ENCODE peak calls at places on chromosomes 2 and 18, in six cellular contexts. O is neuronal stem cell, I is H9, H is IMR-90, T is mesenchymal stem cell, B is trophoblast cell. Z is an unnamed sample.

GRCh38 chr2:15708865-15709820 is 117.5 kb downstream of the DDX1 start:
- DNase-seq in O (no peak), I (no peak), T (no peak), H (no peak), B (no peak), Z (no peak)

GRCh38 chr2:99572380-99572779 is 82.6 kb upstream of the REV1 start:
- DNase-seq in O (no peak), B (peak), H (no peak), T (no peak), I (no peak), Z (no peak)

GRCh38 chr2:175743020-175743419 is 259.0 kb downstream of the LNPK start:
- DNase-seq in T (no peak), I (no peak), B (no peak), O (no peak), H (no peak), Z (no peak)

GRCh38 chr2:23599006-23599405 is 214.0 kb downstream of the KLHL29 start:
- DNase-seq in O (no peak), I (no peak), B (peak), H (no peak), T (no peak), Z (no peak)

GRCh38 chr18:75218064-75218463 is 7.5 kb downstream of the TSHZ1 start:
- DNase-seq in I (no peak), T (no peak), H (no peak), B (no peak), O (no peak), Z (no peak)

GRCh38 chr18:48946329-48946835 is 4.4 kb downstream of the SMAD7 start:
- DNase-seq in B (no peak), I (no peak), H (peak), O (no peak), T (peak), Z (no peak)

GRCh38 chr2:26784570-26785234 is 1.2 kb upstream of the CENPA start:
- DNase-seq in B (peak), H (no peak), T (peak), I (no peak), O (no peak), Z (no peak)

GRCh38 chr2:216678813-216679657 is 16.3 kb downstream of the IGFBP5 start:
- DNase-seq in I (no peak), O (no peak), T (no peak), H (no peak), B (no peak), Z (no peak)

GRCh38 chr2:237927135-237927534 is 39.7 kb upstream of the UBE2F start:
- DNase-seq in T (no peak), O (no peak), I (no peak), H (no peak), B (no peak), Z (no peak)

GRCh38 chr2:70835643-70836042 is at the start of gene CD207:
- DNase-seq in B (no peak), H (no peak), O (no peak), T (no peak), I (no peak), Z (no peak)

GRCh38 chr2:9308186-9308955 is 101.8 kb downstream of the ASAP2 start:
- DNase-seq in T (no peak), H (peak), B (no peak), I (no peak), O (no peak), Z (no peak)

GRCh38 chr18:10950876-10951630 is 198.3 kb downstream of the PIEZO2 start:
- DNase-seq in O (no peak), T (no peak), H (no peak), I (no peak), B (no peak), Z (no peak)

GRCh38 chr2:151176661-151177060 is 85.0 kb downstream of the RBM43 start:
- DNase-seq in T (no peak), H (no peak), B (no peak), I (peak), O (no peak), Z (no peak)

GRCh38 chr2:30756051-30756719 is 51.1 kb downstream of the CAPN13 start:
- DNase-seq in O (no peak), T (peak), B (peak), H (no peak), I (no peak), Z (no peak)

GRCh38 chr2:149826471-149827125 is 239.0 kb upstream of the MMADHC start:
- DNase-seq in H (peak), T (peak), O (no peak), I (no peak), B (no peak), Z (no peak)

DNA sequence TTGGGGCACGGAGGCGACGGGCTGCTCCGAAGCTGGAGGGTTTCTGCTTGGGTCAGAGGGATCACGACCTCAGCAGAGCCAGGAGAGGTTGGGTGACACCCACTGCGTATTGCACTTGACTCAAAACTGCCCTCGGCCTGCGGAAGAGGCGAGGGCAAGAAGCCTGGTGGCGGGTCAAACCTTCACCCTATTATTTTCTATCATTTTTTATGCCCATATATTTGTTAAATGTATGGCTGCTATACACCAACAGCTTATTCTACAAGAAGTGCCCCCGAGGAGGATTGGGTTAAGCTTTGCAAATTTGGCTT is 12.6 kb upstream of the SATB2 start:
- DNase-seq in B (no peak), O (no peak), T (no peak), H (no peak), I (no peak), Z (no peak)
- H4K91ac ChIP-seq in B (no peak), O (no peak), T (no peak), H (no peak), I (no peak), Z (no peak)

DNA sequence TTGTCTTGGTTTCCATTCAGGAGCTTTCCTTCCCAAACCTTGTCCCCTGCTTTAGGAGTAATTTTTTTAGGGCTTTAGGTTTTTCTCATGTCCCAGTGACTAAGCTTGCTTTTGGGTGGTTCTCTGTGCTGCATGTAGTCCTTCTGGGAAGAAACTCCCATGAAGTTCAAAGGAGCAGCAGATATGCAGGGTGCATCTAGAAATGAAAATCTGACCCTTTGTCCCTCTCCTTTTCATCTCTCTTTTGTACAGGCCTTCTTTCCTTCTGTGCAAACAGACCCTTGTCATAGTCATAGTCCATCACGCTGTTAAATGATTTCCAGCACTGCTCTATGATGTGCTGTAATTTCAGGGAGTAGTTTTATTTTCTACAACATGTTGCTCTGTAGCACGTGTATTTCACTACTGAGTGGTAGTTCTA is 20.4 kb downstream of the FMNL2 start:
- DNase-seq in I (no peak), B (no peak), H (no peak), T (no peak), O (no peak), Z (no peak)
- H4K91ac ChIP-seq in I (no peak), B (no peak), H (no peak), T (no peak), O (no peak), Z (no peak)

GRCh38 chr2:24659862-24660261 is 133.3 kb downstream of the PTRHD1 start:
- DNase-seq in T (no peak), O (no peak), H (no peak), I (no peak), B (no peak), Z (no peak)
- H4K91ac ChIP-seq in T (no peak), O (no peak), H (no peak), I (no peak), B (no peak), Z (no peak)

GRCh38 chr2:209609531-209609930 is 162.1 kb upstream of the UNC80 start:
- DNase-seq in B (no peak), O (no peak), H (no peak), I (no peak), T (no peak), Z (no peak)

GRCh38 chr2:209613941-209614340 is 157.7 kb upstream of the UNC80 start:
- DNase-seq in I (no peak), O (peak), H (no peak), B (no peak), T (no peak), Z (no peak)

GRCh38 chr2:209614630-209615369 is 156.8 kb upstream of the UNC80 start:
- DNase-seq in I (peak), B (no peak), T (no peak), H (no peak), O (peak), Z (no peak)

GRCh38 chr2:209610631-209611030 is 161.0 kb upstream of the UNC80 start:
- DNase-seq in I (no peak), B (no peak), O (no peak), T (no peak), H (no peak), Z (no peak)
- H4K91ac ChIP-seq in I (no peak), B (no peak), O (no peak), T (no peak), H (no peak), Z (no peak)

DNA sequence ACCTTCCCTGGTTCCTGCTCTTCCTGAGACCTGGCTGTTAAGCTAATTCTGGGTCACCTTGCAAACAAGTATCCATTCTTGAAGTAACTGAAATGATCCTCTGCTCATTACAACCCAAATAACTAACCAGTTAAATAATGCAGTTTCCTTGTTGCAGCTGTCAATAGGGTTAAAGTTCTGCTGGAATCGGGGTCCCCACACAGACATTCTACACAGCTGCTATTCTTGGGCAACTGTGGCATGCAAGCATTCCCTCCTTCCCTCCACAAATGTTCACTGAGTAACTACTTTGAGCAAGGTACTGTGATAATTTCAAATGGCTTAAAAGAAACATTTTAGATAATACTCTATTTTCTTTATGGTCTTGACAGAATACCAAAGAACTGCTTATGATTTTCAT is 17.1 kb downstream of the RBKS start:
- DNase-seq in T (no peak), H (no peak), B (no peak), O (no peak), I (no peak), Z (no peak)
- H4K91ac ChIP-seq in T (no peak), H (no peak), B (no peak), O (no peak), I (no peak), Z (no peak)